ENCODE peak calls at places on chromosomes 16 and 17, in ten cellular contexts. One of them, this sample, is unnamed.

GRCh38 chr17:17467021-17467420 is 9.8 kb upstream of the MED9 start:
- DNase-seq in activated naive CD4-positive, alpha-beta T cell: no peak
- DNase-seq in small intestine: no peak
- DNase-seq in A549: no peak
- DNase-seq in HuH-7: no peak
- DNase-seq in T47D: no peak
- DNase-seq in HCT116: no peak
- DNase-seq in posterior vena cava: no peak
- DNase-seq in HEK293T: no peak
- DNase-seq in mucosa of gallbladder: no peak
- DNase-seq in this sample: no peak

GRCh38 chr17:77019955-77020379 is 120.8 kb upstream of the SEC14L1 start:
- DNase-seq in mucosa of gallbladder: no peak
- DNase-seq in HuH-7: no peak
- DNase-seq in A549: no peak
- DNase-seq in small intestine: no peak
- DNase-seq in activated naive CD4-positive, alpha-beta T cell: no peak
- DNase-seq in HEK293T: no peak
- DNase-seq in T47D: no peak
- DNase-seq in HCT116: no peak
- DNase-seq in posterior vena cava: no peak
- DNase-seq in this sample: no peak

GRCh38 chr17:82502207-82502606 is 17.3 kb upstream of the FOXK2 start:
- DNase-seq in mucosa of gallbladder: no peak
- DNase-seq in HCT116: no peak
- DNase-seq in HEK293T: no peak
- DNase-seq in small intestine: no peak
- DNase-seq in A549: no peak
- DNase-seq in activated naive CD4-positive, alpha-beta T cell: no peak
- DNase-seq in HuH-7: no peak
- DNase-seq in posterior vena cava: no peak
- DNase-seq in T47D: no peak
- DNase-seq in this sample: no peak

GRCh38 chr17:78010759-78011158 is 52.3 kb downstream of the TNRC6C start:
- DNase-seq in HEK293T: no peak
- DNase-seq in HCT116: no peak
- DNase-seq in mucosa of gallbladder: no peak
- DNase-seq in HuH-7: no peak
- DNase-seq in T47D: no peak
- DNase-seq in A549: no peak
- DNase-seq in small intestine: no peak
- DNase-seq in activated naive CD4-positive, alpha-beta T cell: no peak
- DNase-seq in posterior vena cava: no peak
- DNase-seq in this sample: no peak

GRCh38 chr16:66035096-66035495 is 331.4 kb upstream of the CDH5 start:
- DNase-seq in activated naive CD4-positive, alpha-beta T cell: no peak
- DNase-seq in HCT116: no peak
- DNase-seq in mucosa of gallbladder: peak; percentile 61
- DNase-seq in posterior vena cava: no peak
- DNase-seq in HEK293T: no peak
- DNase-seq in A549: no peak
- DNase-seq in HuH-7: no peak
- DNase-seq in small intestine: no peak
- DNase-seq in T47D: no peak
- DNase-seq in this sample: no peak

GRCh38 chr17:4711671-4712111 is 1.3 kb downstream of the ARRB2 start:
- DNase-seq in A549: no peak
- DNase-seq in HuH-7: no peak
- DNase-seq in posterior vena cava: peak; percentile 82
- DNase-seq in HEK293T: no peak
- DNase-seq in mucosa of gallbladder: peak; percentile 43
- DNase-seq in small intestine: peak; percentile 94
- DNase-seq in HCT116: no peak
- DNase-seq in activated naive CD4-positive, alpha-beta T cell: no peak
- DNase-seq in T47D: no peak
- DNase-seq in this sample: no peak

GRCh38 chr17:17165666-17166308 is 40.3 kb downstream of the PLD6 start:
- DNase-seq in small intestine: no peak
- DNase-seq in HuH-7: no peak
- DNase-seq in HCT116: no peak
- DNase-seq in mucosa of gallbladder: no peak
- DNase-seq in A549: no peak
- DNase-seq in posterior vena cava: no peak
- DNase-seq in T47D: no peak
- DNase-seq in HEK293T: no peak
- DNase-seq in activated naive CD4-positive, alpha-beta T cell: no peak
- DNase-seq in this sample: no peak

GRCh38 chr16:87864331-87864989 is 4.8 kb downstream of the SLC7A5 start:
- DNase-seq in HuH-7: no peak
- DNase-seq in HEK293T: no peak
- DNase-seq in A549: no peak
- DNase-seq in T47D: no peak
- DNase-seq in small intestine: no peak
- DNase-seq in HCT116: no peak
- DNase-seq in activated naive CD4-positive, alpha-beta T cell: no peak
- DNase-seq in posterior vena cava: no peak
- DNase-seq in mucosa of gallbladder: no peak
- DNase-seq in this sample: no peak

GRCh38 chr17:81394377-81394747 is 895 bp upstream of the BAHCC1 start:
- DNase-seq in activated naive CD4-positive, alpha-beta T cell: no peak
- DNase-seq in T47D: no peak
- DNase-seq in posterior vena cava: no peak
- DNase-seq in HEK293T: no peak
- DNase-seq in HuH-7: no peak
- DNase-seq in HCT116: no peak
- DNase-seq in A549: no peak
- DNase-seq in mucosa of gallbladder: no peak
- DNase-seq in small intestine: no peak
- DNase-seq in this sample: no peak

GRCh38 chr17:5902671-5903070 is 167.5 kb upstream of the WSCD1 start:
- DNase-seq in A549: no peak
- DNase-seq in mucosa of gallbladder: no peak
- DNase-seq in HCT116: no peak
- DNase-seq in small intestine: no peak
- DNase-seq in posterior vena cava: no peak
- DNase-seq in T47D: no peak
- DNase-seq in activated naive CD4-positive, alpha-beta T cell: no peak
- DNase-seq in HEK293T: no peak
- DNase-seq in HuH-7: no peak
- DNase-seq in this sample: no peak

GRCh38 chr17:47719411-47720152 is 13.5 kb upstream of the TBX21 start:
- DNase-seq in HuH-7: no peak
- DNase-seq in posterior vena cava: no peak
- DNase-seq in small intestine: no peak
- DNase-seq in HEK293T: no peak
- DNase-seq in A549: no peak
- DNase-seq in mucosa of gallbladder: no peak
- DNase-seq in activated naive CD4-positive, alpha-beta T cell: no peak
- DNase-seq in HCT116: no peak
- DNase-seq in T47D: no peak
- DNase-seq in this sample: no peak

GRCh38 chr17:67421869-67422273 is 44.8 kb downstream of the PITPNC1 start:
- DNase-seq in T47D: no peak
- DNase-seq in mucosa of gallbladder: peak; percentile 78
- DNase-seq in activated naive CD4-positive, alpha-beta T cell: no peak
- DNase-seq in A549: peak; percentile 95
- DNase-seq in small intestine: peak; percentile 93
- DNase-seq in posterior vena cava: no peak
- DNase-seq in HuH-7: no peak
- DNase-seq in HCT116: peak; percentile 100
- DNase-seq in HEK293T: no peak
- DNase-seq in this sample: no peak

GRCh38 chr17:32323784-32324590 is 18.0 kb downstream of the C17orf75 start:
- DNase-seq in HEK293T: no peak
- DNase-seq in mucosa of gallbladder: no peak
- DNase-seq in posterior vena cava: no peak
- DNase-seq in A549: no peak
- DNase-seq in activated naive CD4-positive, alpha-beta T cell: no peak
- DNase-seq in HuH-7: no peak
- DNase-seq in HCT116: no peak
- DNase-seq in small intestine: peak; percentile 47
- DNase-seq in T47D: no peak
- DNase-seq in this sample: no peak